ENCODE peak calls at places on chromosomes 7 and 10, in nine cellular contexts. L, S, C, Y, R, W, J, B and M are unnamed samples.

GRCh38 chr7:82141427-82141826 is 302.1 kb downstream of the CACNA2D1 start:
- DNase-seq in W (no peak), R (no peak), Y (no peak), J (no peak), B (no peak), C (peak; percentile 18), S (no peak), L (no peak), M (no peak)

GRCh38 chr7:151690597-151690996 is 170.9 kb upstream of the RHEB start:
- DNase-seq in R (no peak), J (no peak), Y (peak; percentile 20), L (no peak), W (no peak), C (no peak), B (no peak), S (no peak), M (no peak)

GRCh38 chr7:70710011-70710480 is 421.9 kb upstream of the GALNT17 start:
- DNase-seq in R (peak; percentile 74), C (no peak), W (no peak), B (no peak), S (no peak), Y (no peak), J (no peak), L (peak; percentile 78), M (peak; percentile 30)

GRCh38 chr10:60377955-60378354 is 11.7 kb downstream of the ANK3 start:
- DNase-seq in C (no peak), B (no peak), W (no peak), J (no peak), R (no peak), Y (no peak), L (no peak), S (no peak), M (no peak)

GRCh38 chr7:50092579-50093411 is at the start of gene ZPBP:
- DNase-seq in C (no peak), L (no peak), S (peak; percentile 66), Y (no peak), J (no peak), R (peak; percentile 60), B (peak; percentile 76), W (peak; percentile 13), M (peak; percentile 47)

GRCh38 chr10:63699785-63700184 is 178.6 kb downstream of the REEP3 start:
- DNase-seq in C (no peak), S (no peak), J (peak; percentile 58), R (no peak), L (no peak), Y (no peak), B (no peak), W (no peak), M (no peak)

GRCh38 chr7:85474234-85474633 is 287.4 kb upstream of the SEMA3D start:
- DNase-seq in R (peak; percentile 60), B (no peak), L (no peak), J (no peak), W (no peak), C (no peak), S (no peak), Y (no peak), M (no peak)

GRCh38 chr7:51288896-51289607 is 27.6 kb downstream of the COBL start:
- DNase-seq in S (no peak), Y (no peak), R (no peak), W (no peak), J (no peak), B (peak; percentile 44), L (no peak), C (no peak), M (no peak)

GRCh38 chr7:16564909-16565426 is 38.3 kb downstream of the LRRC72 start:
- DNase-seq in Y (no peak), C (peak; percentile 13), L (no peak), J (no peak), R (peak; percentile 46), B (peak; percentile 87), S (peak; percentile 46), W (no peak), M (peak; percentile 80)

GRCh38 chr7:30247546-30248386 is 36.6 kb upstream of the ZNRF2 start:
- DNase-seq in R (no peak), J (no peak), C (no peak), L (no peak), W (no peak), Y (no peak), S (no peak), B (no peak), M (no peak)

GRCh38 chr10:117217196-117217761 is 20.0 kb downstream of the KCNK18 start:
- DNase-seq in B (peak; percentile 65), S (no peak), C (no peak), Y (no peak), J (no peak), L (peak; percentile 47), W (no peak), R (peak; percentile 34), M (no peak)

GRCh38 chr10:93916257-93917063 is 22.7 kb downstream of the SLC35G1 start:
- DNase-seq in C (peak; percentile 14), Y (no peak), S (no peak), B (peak; percentile 64), R (no peak), W (no peak), L (no peak), J (no peak), M (no peak)

GRCh38 chr10:3192856-3193635 is 20.5 kb upstream of the PITRM1 start:
- DNase-seq in W (no peak), L (peak; percentile 23), R (peak; percentile 54), Y (no peak), B (peak; percentile 70), S (peak; percentile 33), C (peak; percentile 13), J (peak; percentile 58), M (peak; percentile 48)

GRCh38 chr10:24209421-24209770 is 458 bp downstream of the KIAA1217 start:
- DNase-seq in W (no peak), Y (no peak), C (no peak), S (no peak), R (peak; percentile 53), J (no peak), L (peak; percentile 38), B (no peak), M (no peak)

DNA sequence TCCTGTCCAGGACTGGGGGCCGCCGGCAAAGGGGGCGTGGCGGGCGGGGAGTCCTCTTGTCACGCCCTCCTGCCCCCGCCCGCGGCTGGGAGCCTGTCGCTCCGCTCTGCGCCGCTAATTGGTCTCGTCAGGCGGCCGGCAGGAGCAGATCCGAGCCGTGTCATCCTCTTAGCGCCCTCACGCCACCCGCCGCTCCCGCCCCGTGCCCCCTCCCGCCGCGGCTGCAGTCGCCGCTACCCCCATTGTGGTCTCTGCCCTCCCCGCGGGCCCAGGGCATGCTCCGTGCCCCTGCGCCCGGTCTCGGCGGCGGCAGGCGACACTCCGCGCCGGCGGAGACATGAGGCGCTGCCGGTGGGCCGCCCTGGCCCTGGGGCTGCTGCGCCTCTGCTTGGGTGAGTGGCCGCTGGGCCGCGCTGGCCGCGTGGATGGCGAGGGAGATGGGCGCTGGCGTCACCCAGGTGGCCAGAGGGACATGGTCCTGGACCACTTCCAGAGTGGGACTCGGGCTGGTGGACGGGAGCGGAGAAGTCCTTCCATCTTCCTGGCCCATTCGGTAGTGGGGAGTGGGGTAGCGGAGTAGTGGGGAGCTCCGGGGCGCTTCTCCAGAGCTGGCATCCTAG is at the start of gene CDHR1:
- DNase-seq in Y (no peak), L (no peak), R (peak; percentile 70), S (peak; percentile 31), J (no peak), B (peak; percentile 85), W (peak; percentile 46), C (no peak), M (no peak)
- H3K4me3 ChIP-seq in Y (peak within 1 kb of the TSS; percentile 55), L (no peak within 1 kb of the TSS), R (peak within 1 kb of the TSS; percentile 61), S (peak within 1 kb of the TSS; percentile 43), J (peak within 1 kb of the TSS; percentile 38), B (peak within 1 kb of the TSS; percentile 78), W (peak within 1 kb of the TSS; percentile 66), C (peak within 1 kb of the TSS; percentile 18), M (peak within 1 kb of the TSS; percentile 31)

GRCh38 chr7:27106906-27107250 is 4.4 kb upstream of the HOXA2 start:
- DNase-seq in L (no peak), C (no peak), S (no peak), R (no peak), Y (no peak), J (no peak), W (no peak), B (no peak), M (no peak)

GRCh38 chr7:27108390-27109127 is 6.1 kb upstream of the HOXA2 start:
- DNase-seq in Y (peak; percentile 85), B (peak; percentile 82), C (no peak), R (no peak), S (no peak), W (no peak), J (no peak), L (no peak), M (no peak)

GRCh38 chr7:27107901-27108381 is 5.5 kb upstream of the HOXA2 start:
- DNase-seq in R (no peak), S (no peak), W (no peak), J (no peak), B (peak; percentile 54), C (no peak), Y (no peak), L (no peak), M (no peak)

GRCh38 chr7:27106181-27106905 is 3.9 kb upstream of the HOXA2 start:
- DNase-seq in W (no peak), R (no peak), S (no peak), B (peak; percentile 80), J (no peak), C (no peak), L (no peak), Y (peak; percentile 79), M (no peak)

GRCh38 chr7:27107391-27107900 is 5.0 kb upstream of the HOXA2 start:
- DNase-seq in Y (no peak), S (no peak), B (no peak), W (no peak), R (no peak), C (no peak), L (no peak), J (no peak), M (no peak)
- H3K4me3 ChIP-seq in Y (no peak overlapping the region), S (no peak overlapping the region), B (peak overlapping the region; percentile 49), W (peak overlapping the region; percentile 50), R (no peak overlapping the region), C (no peak overlapping the region), L (no peak overlapping the region), J (no peak overlapping the region), M (no peak overlapping the region)

DNA sequence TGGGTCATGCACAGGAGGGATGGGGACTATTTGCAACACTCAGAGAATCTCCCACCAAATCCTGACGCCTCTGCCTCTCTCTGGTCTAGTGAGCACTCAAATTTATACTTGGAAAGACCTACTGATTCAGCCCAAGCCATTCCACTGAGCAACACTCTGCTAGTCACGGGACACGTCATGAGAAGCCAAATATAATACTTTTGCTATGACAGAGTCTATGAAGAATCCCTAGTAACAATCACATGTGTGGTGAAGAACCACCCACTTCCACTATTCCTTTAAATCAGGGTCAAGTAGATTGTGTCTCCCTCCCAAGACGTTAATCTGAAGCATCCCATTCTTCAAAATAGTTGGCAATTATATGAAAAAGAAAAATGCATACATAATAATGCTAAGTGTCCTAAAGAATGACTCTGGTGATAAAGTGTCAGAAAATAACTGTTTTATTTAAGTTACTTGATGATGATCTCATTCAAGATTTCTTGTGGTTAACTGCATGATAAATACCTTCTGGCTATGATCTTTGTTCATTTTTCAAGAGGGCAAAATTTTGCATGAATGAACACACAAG is 28.5 kb downstream of the CHCHD3 start:
- DNase-seq in R (peak; percentile 19), L (no peak), W (no peak), B (no peak), J (peak; percentile 65), C (peak; percentile 76), Y (no peak), S (no peak), M (no peak)
- H3K4me3 ChIP-seq in R (no peak overlapping the region), L (no peak overlapping the region), W (peak overlapping the region; percentile 13), B (no peak overlapping the region), J (peak overlapping the region; percentile 15), C (no peak overlapping the region), Y (no peak overlapping the region), S (no peak overlapping the region), M (no peak overlapping the region)

GRCh38 chr7:42126475-42127231 is 110.4 kb downstream of the GLI3 start:
- DNase-seq in Y (no peak), C (no peak), J (no peak), R (no peak), L (no peak), S (no peak), B (no peak), W (no peak), M (no peak)
- H3K4me3 ChIP-seq in Y (no peak overlapping the region), C (no peak overlapping the region), J (no peak overlapping the region), R (no peak overlapping the region), L (no peak overlapping the region), S (no peak overlapping the region), B (no peak overlapping the region), W (no peak overlapping the region), M (no peak overlapping the region)